ENCODE peak calls at places on chromosomes 12 and 14, in five cellular contexts. U is NB4; S is CD8-positive, alpha-beta T cell; W is prostate gland; A is retinal pigment epithelial cell. M is an unnamed sample.

GRCh38 chr14:70563869-70564268 is 29.1 kb upstream of the ADAM20 start:
- DNase-seq in U (no peak), S (no peak), W (no peak), A (no peak), M (no peak)

GRCh38 chr12:17992002-17992656 is 97.9 kb downstream of the RERGL start:
- DNase-seq in U (peak; percentile 60), S (no peak), W (no peak), A (peak; percentile 2), M (no peak)

GRCh38 chr12:104457746-104458644 is 1.2 kb downstream of the CHST11 start:
- DNase-seq in U (peak; percentile 65), S (peak; percentile 36), W (no peak), A (no peak), M (no peak)

GRCh38 chr12:118164798-118165486 is 29.0 kb downstream of the PEBP1 start:
- DNase-seq in U (peak; percentile 41), S (no peak), W (no peak), A (no peak), M (no peak)

GRCh38 chr14:52695481-52696091 is at the start of gene ERO1A:
- DNase-seq in U (peak; percentile 76), S (peak; percentile 49), W (peak; percentile 76), A (peak; percentile 54), M (peak; percentile 26)

GRCh38 chr12:70646850-70647249 is 9.6 kb upstream of the PTPRB start:
- DNase-seq in U (no peak), S (no peak), W (no peak), A (no peak), M (no peak)

GRCh38 chr14:30078827-30079402 is 151.3 kb upstream of the PRKD1 start:
- DNase-seq in U (no peak), S (no peak), W (no peak), A (no peak), M (no peak)

GRCh38 chr12:6089041-6089823 is 35.2 kb downstream of the VWF start:
- DNase-seq in U (peak; percentile 70), S (no peak), W (peak; percentile 64), A (no peak), M (no peak)

GRCh38 chr14:53900499-53900898 is 56.1 kb downstream of the BMP4 start:
- DNase-seq in U (no peak), S (no peak), W (no peak), A (no peak), M (no peak)

GRCh38 chr12:71216725-71217579 is 59.2 kb upstream of the TSPAN8 start:
- DNase-seq in U (peak; percentile 44), S (no peak), W (peak; percentile 24), A (peak; percentile 31), M (no peak)

GRCh38 chr12:124730455-124730932 is 133.2 kb downstream of the SCARB1 start:
- DNase-seq in U (no peak), S (no peak), W (no peak), A (no peak), M (peak; percentile 76)

GRCh38 chr12:48977290-48978281 is 536 bp upstream of the WNT1 start:
- DNase-seq in U (peak; percentile 77), S (peak; percentile 74), W (no peak), A (no peak), M (no peak)

GRCh38 chr12:53239643-53240258 is 7.7 kb upstream of the RARG start:
- DNase-seq in U (no peak), S (no peak), W (no peak), A (no peak), M (no peak)

GRCh38 chr12:104263580-104264358 is 39.8 kb upstream of the EID3 start:
- DNase-seq in U (peak; percentile 58), S (no peak), W (peak; percentile 12), A (no peak), M (no peak)

GRCh38 chr12:90152897-90153624 is 444.4 kb upstream of the ATP2B1 start:
- DNase-seq in U (peak; percentile 5), S (no peak), W (no peak), A (no peak), M (no peak)

GRCh38 chr12:63066782-63067181 is 84.2 kb downstream of the AVPR1A start:
- DNase-seq in U (no peak), S (no peak), W (no peak), A (no peak), M (no peak)

GRCh38 chr14:97832734-97833133 is 1035.6 kb downstream of the VRK1 start:
- DNase-seq in U (no peak), S (no peak), W (no peak), A (no peak), M (no peak)

GRCh38 chr14:37991027-37991426 is 216.7 kb upstream of the SSTR1 start:
- DNase-seq in U (no peak), S (no peak), W (no peak), A (no peak), M (no peak)

GRCh38 chr14:79656496-79656895 is 554.8 kb downstream of the DIO2 start:
- DNase-seq in U (no peak), S (no peak), W (no peak), A (no peak), M (no peak)

GRCh38 chr14:52241102-52241793 is 26.2 kb upstream of the PTGDR start:
- DNase-seq in U (no peak), S (no peak), W (no peak), A (no peak), M (no peak)

GRCh38 chr12:56991319-56991906 is 14.9 kb downstream of the ZBTB39 start:
- DNase-seq in U (peak; percentile 66), S (no peak), W (no peak), A (no peak), M (no peak)

GRCh38 chr12:123070267-123071081 is 80.4 kb downstream of the PITPNM2 start:
- DNase-seq in U (no peak), S (no peak), W (no peak), A (no peak), M (no peak)

GRCh38 chr12:100554608-100555077 is 18.8 kb upstream of the GAS2L3 start:
- DNase-seq in U (peak; percentile 81), S (no peak), W (no peak), A (peak; percentile 67), M (peak; percentile 59)

GRCh38 chr12:14810953-14811483 is 3.0 kb downstream of the SMCO3 start:
- DNase-seq in U (no peak), S (no peak), W (peak; percentile 13), A (no peak), M (no peak)

GRCh38 chr14:55881577-55882241 is 236.5 kb upstream of the PELI2 start:
- DNase-seq in U (peak; percentile 5), S (no peak), W (no peak), A (no peak), M (peak; percentile 4)

GRCh38 chr14:76546426-76547221 is 170.7 kb downstream of the ESRRB start:
- DNase-seq in U (peak; percentile 36), S (no peak), W (no peak), A (no peak), M (no peak)

GRCh38 chr12:57806677-57807076 is 11.9 kb downstream of the AVIL start:
- DNase-seq in U (no peak), S (no peak), W (no peak), A (no peak), M (no peak)

GRCh38 chr12:55683676-55684075 is 24.0 kb downstream of the ITGA7 start:
- DNase-seq in U (no peak), S (no peak), W (no peak), A (no peak), M (no peak)
- H3K4me3 ChIP-seq in U (no peak overlapping the region), S (no peak overlapping the region), W (no peak overlapping the region), A (no peak overlapping the region), M (no peak overlapping the region)

GRCh38 chr12:34033628-34034296 is 11.5 kb downstream of the ALG10 start:
- DNase-seq in U (peak; percentile 30), S (no peak), W (no peak), A (no peak), M (no peak)
- TF ChIP-seq CTCF in U (peak; percentile 31), S (peak; percentile 77), W (peak; percentile 41), A (peak; percentile 54), M (peak; percentile 45)

DNA sequence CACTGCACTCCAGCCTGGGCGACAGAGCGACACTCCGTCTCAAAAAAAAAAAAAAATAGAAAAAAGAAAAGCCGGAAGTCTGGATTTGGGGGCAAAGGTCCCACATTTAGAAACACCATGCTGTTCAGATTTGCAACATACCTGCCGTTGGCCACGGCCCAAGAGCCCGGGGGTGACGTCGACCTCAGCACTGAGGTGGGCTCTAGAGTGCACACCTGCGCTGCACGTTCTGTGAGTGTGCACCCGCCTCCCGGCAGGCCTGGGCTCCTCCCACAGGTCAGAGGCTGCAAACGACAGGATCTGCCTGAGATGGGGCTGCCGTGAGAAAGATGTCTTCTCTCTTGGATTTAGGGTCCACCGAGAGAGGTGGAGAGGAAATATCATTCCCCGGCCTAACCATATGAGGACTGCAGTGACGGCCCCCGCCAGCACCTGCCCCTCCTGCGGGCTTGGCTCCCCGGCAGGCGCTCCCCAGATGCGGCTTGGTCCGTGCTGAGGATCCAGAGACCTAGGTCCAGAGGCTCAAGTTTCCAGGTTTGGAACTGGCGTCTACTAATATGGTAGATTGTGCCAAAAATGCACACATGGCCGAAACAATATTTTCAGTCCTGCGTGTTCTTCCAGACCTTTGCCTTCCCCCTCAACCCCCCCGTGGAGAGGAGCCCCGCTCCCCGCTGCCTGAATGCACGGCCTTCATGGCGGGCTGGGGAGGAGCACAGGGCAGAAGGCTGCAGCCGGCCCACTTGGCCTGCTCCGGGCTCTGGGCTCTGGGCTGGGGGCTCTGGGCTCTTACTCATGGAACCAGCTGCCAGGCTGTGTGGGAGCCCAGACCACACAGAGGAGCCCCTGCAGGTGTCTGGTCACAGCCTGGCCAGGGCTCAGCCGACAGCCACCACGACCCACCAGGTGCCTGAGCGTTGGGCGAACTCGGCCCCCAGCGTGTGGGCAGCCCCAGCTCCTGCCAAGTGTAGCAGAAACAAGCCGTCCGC is 58.8 kb upstream of the FBRSL1 start:
- DNase-seq in U (no peak), S (no peak), W (no peak), A (no peak), M (no peak)
- H3K4me3 ChIP-seq in U (no peak overlapping the region), S (peak overlapping the region; percentile 23), W (no peak overlapping the region), A (no peak overlapping the region), M (no peak overlapping the region)

DNA sequence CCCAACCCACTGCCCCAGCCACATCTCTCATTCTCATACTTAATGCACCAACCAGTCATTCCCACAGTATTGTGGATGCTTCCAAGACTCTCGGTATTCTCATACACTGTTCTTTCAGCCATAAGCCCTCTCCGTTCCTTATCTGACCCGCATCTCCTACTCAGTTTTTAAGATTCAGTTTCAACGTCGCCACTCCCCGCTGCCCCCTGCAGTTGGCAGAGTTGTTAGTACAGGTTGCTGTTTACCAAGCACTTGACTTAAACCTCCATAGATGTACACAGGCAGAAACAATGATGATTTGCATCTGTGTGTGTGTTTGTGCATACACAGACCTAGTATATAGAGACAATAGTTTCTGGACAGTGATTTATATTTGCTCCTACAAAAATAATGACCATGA is 40.2 kb downstream of the PAH start:
- DNase-seq in U (peak; percentile 34), S (no peak), W (no peak), A (no peak), M (no peak)
- TF ChIP-seq CTCF in U (no peak), S (no peak), W (no peak), A (peak; percentile 18), M (no peak)

DNA sequence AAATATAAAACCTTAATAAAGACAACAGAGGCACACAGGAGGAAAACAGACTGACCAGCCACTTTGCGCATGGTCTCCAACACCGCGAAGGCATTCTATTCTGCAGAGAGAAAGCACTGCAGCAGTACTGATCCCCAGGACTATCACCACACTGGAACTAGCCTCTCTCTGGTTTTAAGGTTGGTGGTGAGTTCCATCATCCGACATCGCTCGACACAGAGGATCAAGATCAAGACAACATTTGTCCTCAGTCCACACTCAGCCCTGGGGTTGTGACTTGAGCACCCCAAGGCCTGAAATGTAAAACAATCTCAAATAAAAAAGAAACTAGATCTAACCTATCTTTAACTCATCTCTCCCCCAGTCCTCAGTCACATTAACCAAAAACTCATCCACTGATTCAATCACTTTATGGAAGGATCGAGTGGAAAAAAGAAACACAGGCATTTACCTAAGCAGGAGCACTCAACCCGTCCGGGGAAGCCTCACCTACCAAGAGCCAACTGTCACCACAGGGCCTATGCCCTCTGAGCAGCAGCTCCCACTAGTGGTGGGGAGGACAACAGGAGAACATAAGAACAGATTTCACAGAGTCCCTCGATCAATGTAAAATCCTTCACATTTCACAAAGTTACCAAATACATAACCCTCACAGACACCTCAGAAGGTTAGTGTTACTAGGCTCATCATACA is 17.7 kb downstream of the STXBP6 start:
- DNase-seq in U (peak; percentile 12), S (no peak), W (no peak), A (no peak), M (no peak)
- H3K4me3 ChIP-seq in U (no peak overlapping the region), S (no peak overlapping the region), W (no peak overlapping the region), A (no peak overlapping the region), M (no peak overlapping the region)

M was measured in kidney epithelial cell.